ENCODE peak calls at places on chromosomes 3 and 15, in seven cellular contexts. J is hepatocyte, Z is SK-N-SH, N is substantia nigra, Y is AG04450, D is neural progenitor cell, Q is H9. E is an unnamed sample.

GRCh38 chr3:185645596-185646381 is 59.7 kb downstream of the SENP2 start:
- DNase-seq in J (peak; percentile 34), Z (peak; percentile 36), N (no peak), Y (no peak), D (peak; percentile 48), Q (peak; percentile 68), E (no peak)

GRCh38 chr15:40314723-40315276 is 7.1 kb upstream of the PLCB2 start:
- DNase-seq in J (no peak), Z (no peak), N (no peak), Y (no peak), D (no peak), Q (no peak), E (no peak)

GRCh38 chr3:183641875-183642274 is 6.5 kb downstream of the KLHL24 start:
- DNase-seq in J (no peak), Z (no peak), N (no peak), Y (no peak), D (no peak), Q (no peak), E (no peak)

GRCh38 chr3:104323226-104323625 is 1043.5 kb upstream of the ALCAM start:
- DNase-seq in J (no peak), Z (no peak), N (no peak), Y (no peak), D (no peak), Q (no peak), E (no peak)

GRCh38 chr3:45966969-45967640 is 23.8 kb downstream of the CXCR6 start:
- DNase-seq in J (no peak), Z (no peak), N (peak; percentile 23), Y (no peak), D (no peak), Q (no peak), E (no peak)

GRCh38 chr3:192831801-192832347 is 85.8 kb downstream of the MB21D2 start:
- DNase-seq in J (no peak), Z (no peak), N (no peak), Y (no peak), D (no peak), Q (no peak), E (no peak)

GRCh38 chr3:10194328-10195071 is 29.8 kb downstream of the IRAK2 start:
- DNase-seq in J (no peak), Z (no peak), N (no peak), Y (no peak), D (no peak), Q (no peak), E (peak; percentile 75)

GRCh38 chr15:57503051-57503702 is 88.5 kb upstream of the MYZAP start:
- DNase-seq in J (no peak), Z (no peak), N (no peak), Y (no peak), D (no peak), Q (peak; percentile 54), E (no peak)

GRCh38 chr3:107993771-107994170 is 97.1 kb downstream of the CD47 start:
- DNase-seq in J (no peak), Z (no peak), N (no peak), Y (no peak), D (no peak), Q (no peak), E (no peak)

GRCh38 chr3:102059145-102059943 is 210.0 kb downstream of the NFKBIZ start:
- DNase-seq in J (no peak), Z (no peak), N (no peak), Y (no peak), D (no peak), Q (no peak), E (no peak)

GRCh38 chr15:68957686-68958085 is 27.4 kb downstream of the SPESP1 start:
- DNase-seq in J (no peak), Z (no peak), N (no peak), Y (no peak), D (no peak), Q (no peak), E (no peak)

GRCh38 chr15:62847900-62848489 is 194.6 kb upstream of the TPM1 start:
- DNase-seq in J (peak; percentile 64), Z (peak; percentile 62), N (peak; percentile 9), Y (no peak), D (peak; percentile 74), Q (peak; percentile 83), E (no peak)

GRCh38 chr15:60932051-60932915 is 296.8 kb downstream of the RORA start:
- DNase-seq in J (no peak), Z (no peak), N (no peak), Y (no peak), D (no peak), Q (peak; percentile 35), E (peak; percentile 16)

GRCh38 chr3:48301814-48302194 is 31.7 kb downstream of the SPINK8 start:
- DNase-seq in J (peak; percentile 40), Z (peak; percentile 45), N (no peak), Y (no peak), D (no peak), Q (no peak), E (peak; percentile 17)

GRCh38 chr3:18469775-18470174 is 44.6 kb upstream of the SATB1 start:
- DNase-seq in J (peak; percentile 8), Z (no peak), N (no peak), Y (no peak), D (no peak), Q (no peak), E (no peak)

GRCh38 chr15:64912379-64912778 is 677 bp downstream of the ANKDD1A start:
- DNase-seq in J (no peak), Z (peak; percentile 49), N (no peak), Y (no peak), D (peak; percentile 17), Q (no peak), E (no peak)

GRCh38 chr15:66251790-66252355 is 1.7 kb downstream of the MEGF11 start:
- DNase-seq in J (no peak), Z (no peak), N (no peak), Y (no peak), D (peak; percentile 65), Q (peak; percentile 55), E (no peak)

GRCh38 chr15:32993285-32993684 is 201.2 kb downstream of the FMN1 start:
- DNase-seq in J (peak; percentile 11), Z (peak; percentile 10), N (no peak), Y (no peak), D (peak; percentile 33), Q (no peak), E (no peak)

GRCh38 chr15:71806452-71806931 is 3.9 kb upstream of the NR2E3 start:
- DNase-seq in J (no peak), Z (peak; percentile 73), N (no peak), Y (no peak), D (peak; percentile 67), Q (no peak), E (no peak)

GRCh38 chr15:51830279-51830806 is 890 bp downstream of the TMOD3 start:
- DNase-seq in J (no peak), Z (no peak), N (no peak), Y (no peak), D (no peak), Q (no peak), E (no peak)

GRCh38 chr3:197125601-197126000 is 96.0 kb upstream of the MELTF start:
- DNase-seq in J (no peak), Z (no peak), N (no peak), Y (no peak), D (no peak), Q (no peak), E (no peak)

GRCh38 chr3:170724599-170724998 is 138.7 kb upstream of the SLC7A14 start:
- DNase-seq in J (no peak), Z (no peak), N (no peak), Y (no peak), D (no peak), Q (no peak), E (no peak)

GRCh38 chr15:82750831-82751181 is 41.1 kb upstream of the AP3B2 start:
- DNase-seq in J (peak; percentile 34), Z (peak; percentile 27), N (no peak), Y (no peak), D (no peak), Q (no peak), E (no peak)

DNA sequence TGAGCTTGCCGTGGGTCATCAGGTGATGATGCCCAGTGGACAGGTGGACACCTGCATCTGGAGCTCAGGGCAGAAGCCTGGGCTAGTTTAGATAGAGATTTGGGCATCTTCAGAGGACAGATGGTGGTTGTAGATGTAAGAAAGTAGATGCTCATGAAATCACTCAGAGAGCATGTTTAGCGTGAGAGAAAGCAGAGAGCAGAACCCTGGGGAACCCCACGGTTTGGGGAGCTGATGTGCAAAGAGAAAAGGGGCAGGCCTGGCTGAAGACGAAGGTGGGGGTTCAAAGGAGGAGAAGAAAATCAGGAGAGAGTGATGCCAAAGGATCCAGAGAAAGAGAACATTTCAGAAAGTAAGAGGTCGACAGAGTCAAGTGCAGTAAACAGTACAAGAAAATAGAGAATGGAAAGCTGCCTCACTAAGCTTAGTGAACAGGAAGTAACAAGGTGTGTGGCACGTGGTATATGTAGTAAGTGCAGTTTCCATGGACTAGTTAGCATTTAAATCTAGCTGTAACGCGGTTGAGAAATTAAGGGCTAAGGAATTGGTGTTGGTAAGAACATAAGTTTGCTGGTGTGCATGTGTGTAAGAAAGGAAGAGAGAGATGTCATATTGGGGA is 13.5 kb downstream of the TIGIT start:
- DNase-seq in J (no peak), Z (no peak), N (no peak), Y (no peak), D (no peak), Q (no peak), E (no peak)
- H3K27ac ChIP-seq in J (no peak overlapping the region), Z (no peak overlapping the region), N (no peak overlapping the region), Y (no peak overlapping the region), D (no peak overlapping the region), Q (no peak overlapping the region), E (no peak overlapping the region)

GRCh38 chr3:194313642-194314430 is 37.3 kb downstream of the CPN2 start:
- DNase-seq in J (no peak), Z (peak; percentile 67), N (no peak), Y (no peak), D (peak; percentile 52), Q (no peak), E (no peak)

GRCh38 chr3:194310516-194310915 is 40.6 kb downstream of the CPN2 start:
- DNase-seq in J (no peak), Z (no peak), N (no peak), Y (no peak), D (no peak), Q (no peak), E (no peak)

GRCh38 chr3:194311000-194311399 is 40.1 kb downstream of the CPN2 start:
- DNase-seq in J (no peak), Z (no peak), N (no peak), Y (no peak), D (no peak), Q (no peak), E (no peak)

GRCh38 chr3:194312743-194313281 is 38.3 kb downstream of the CPN2 start:
- DNase-seq in J (peak; percentile 83), Z (no peak), N (no peak), Y (no peak), D (peak; percentile 55), Q (no peak), E (peak; percentile 89)

GRCh38 chr3:194312186-194312742 is 38.9 kb downstream of the CPN2 start:
- DNase-seq in J (no peak), Z (no peak), N (no peak), Y (no peak), D (no peak), Q (no peak), E (peak; percentile 74)
- H3K27ac ChIP-seq in J (peak overlapping the region; percentile 10), Z (no peak overlapping the region), N (no peak overlapping the region), Y (no peak overlapping the region), D (no peak overlapping the region), Q (no peak overlapping the region), E (peak overlapping the region; percentile 39)

GRCh38 chr3:4745240-4745620 is 234.0 kb upstream of the BHLHE40 start:
- DNase-seq in J (no peak), Z (no peak), N (no peak), Y (no peak), D (no peak), Q (no peak), E (no peak)
- H3K27ac ChIP-seq in J (peak overlapping the region; percentile 94), Z (peak overlapping the region; percentile 48), N (no peak overlapping the region), Y (no peak overlapping the region), D (no peak overlapping the region), Q (no peak overlapping the region), E (no peak overlapping the region)

GRCh38 chr3:31498824-31499223 is 33.9 kb upstream of the STT3B start:
- DNase-seq in J (no peak), Z (no peak), N (no peak), Y (no peak), D (no peak), Q (no peak), E (no peak)
- H3K27ac ChIP-seq in J (no peak overlapping the region), Z (no peak overlapping the region), N (no peak overlapping the region), Y (no peak overlapping the region), D (no peak overlapping the region), Q (no peak overlapping the region), E (no peak overlapping the region)

E was measured in prostate gland.